ENCODE peak calls at places on chromosome 15, in six cellular contexts. K is left lung; R is uterus; E is colonic mucosa; X is Karpas-422; Z is effector memory CD4-positive, alpha-beta T cell. T is an unnamed sample.

GRCh38 chr15:82139823-82140268 is 94.0 kb upstream of the MEX3B start:
- DNase-seq in K (no peak), R (no peak), E (no peak), X (peak), Z (no peak), T (no peak)

GRCh38 chr15:66679043-66679656 is 22.9 kb upstream of the SMAD6 start:
- DNase-seq in K (no peak), R (no peak), E (no peak), X (no peak), Z (no peak), T (no peak)

GRCh38 chr15:70098461-70099166 is 897 bp upstream of the TLE3 start:
- DNase-seq in K (peak), R (peak), E (peak), X (peak), Z (no peak), T (no peak)

GRCh38 chr15:76968310-76968709 is 26.6 kb upstream of the PSTPIP1 start:
- DNase-seq in K (no peak), R (no peak), E (no peak), X (no peak), Z (no peak), T (no peak)

GRCh38 chr15:48811325-48811938 is 563 bp upstream of the CEP152 start:
- DNase-seq in K (no peak), R (no peak), E (peak), X (no peak), Z (no peak), T (no peak)

GRCh38 chr15:77028451-77029165 is 33.7 kb downstream of the PSTPIP1 start:
- DNase-seq in K (peak), R (peak), E (peak), X (no peak), Z (no peak), T (no peak)

GRCh38 chr15:69034352-69034751 is 19.9 kb downstream of the NOX5 start:
- DNase-seq in K (no peak), R (no peak), E (no peak), X (no peak), Z (no peak), T (no peak)

GRCh38 chr15:51160484-51160883 is 65.8 kb upstream of the TNFAIP8L3 start:
- DNase-seq in K (no peak), R (no peak), E (no peak), X (no peak), Z (no peak), T (peak)

GRCh38 chr15:40893019-40893723 is 1.1 kb upstream of the VPS18 start:
- DNase-seq in K (no peak), R (no peak), E (no peak), X (no peak), Z (no peak), T (no peak)

GRCh38 chr15:50907866-50908208 is 646 bp upstream of the AP4E1 start:
- DNase-seq in K (peak), R (peak), E (peak), X (peak), Z (peak), T (no peak)

GRCh38 chr15:91908401-91908800 is 54.9 kb downstream of the SLCO3A1 start:
- DNase-seq in K (no peak), R (no peak), E (no peak), X (no peak), Z (no peak), T (no peak)

GRCh38 chr15:41943543-41944312 is 28.6 kb downstream of the EHD4 start:
- DNase-seq in K (no peak), R (no peak), E (no peak), X (no peak), Z (no peak), T (no peak)

GRCh38 chr15:41945221-41945620 is 27.1 kb downstream of the EHD4 start:
- DNase-seq in K (no peak), R (no peak), E (no peak), X (no peak), Z (no peak), T (no peak)

GRCh38 chr15:41945701-41946100 is 26.7 kb downstream of the EHD4 start:
- DNase-seq in K (no peak), R (no peak), E (no peak), X (no peak), Z (no peak), T (no peak)

GRCh38 chr15:41942886-41943285 is 29.5 kb downstream of the EHD4 start:
- DNase-seq in K (no peak), R (no peak), E (no peak), X (no peak), Z (no peak), T (no peak)

GRCh38 chr15:41944313-41944940 is 27.9 kb downstream of the EHD4 start:
- DNase-seq in K (no peak), R (peak), E (no peak), X (no peak), Z (no peak), T (no peak)
- H3K4me3 ChIP-seq in K (no peak), R (no peak), E (no peak), X (no peak), Z (no peak), T (no peak)

DNA sequence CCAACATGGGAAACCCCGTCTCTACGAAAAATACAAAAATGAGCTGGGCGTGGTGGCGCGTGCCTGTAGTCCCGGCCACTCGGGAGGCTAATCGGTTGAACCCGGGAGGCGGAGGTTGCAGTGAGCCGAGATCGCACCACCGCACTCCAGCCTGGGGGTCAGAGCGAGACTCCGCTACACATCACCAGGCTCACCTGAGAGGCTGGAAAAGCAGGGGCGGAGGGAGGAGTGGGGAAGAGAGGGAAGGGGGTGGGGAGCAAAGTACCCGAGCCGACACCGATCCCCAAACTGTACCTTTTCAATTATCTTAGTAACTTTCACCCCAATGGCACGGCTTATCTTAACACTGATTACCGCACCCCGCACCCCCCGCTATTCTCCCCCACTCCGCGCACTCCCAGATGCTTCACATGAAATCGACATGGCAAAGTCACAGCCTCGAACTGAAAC is 46.4 kb upstream of the SYNM start:
- DNase-seq in K (no peak), R (peak), E (no peak), X (no peak), Z (no peak), T (peak)
- H3K4me3 ChIP-seq in K (no peak), R (peak), E (no peak), X (no peak), Z (no peak), T (peak)

GRCh38 chr15:80697316-80697715 is 2.2 kb downstream of the ABHD17C start:
- DNase-seq in K (no peak), R (no peak), E (peak), X (no peak), Z (no peak), T (no peak)
- H3K4me3 ChIP-seq in K (no peak), R (no peak), E (peak), X (no peak), Z (no peak), T (peak)

GRCh38 chr15:57305009-57305408 is 71.3 kb upstream of the CGNL1 start:
- DNase-seq in K (no peak), R (no peak), E (no peak), X (no peak), Z (no peak), T (no peak)

GRCh38 chr15:57306305-57306943 is 69.9 kb upstream of the CGNL1 start:
- DNase-seq in K (peak), R (peak), E (peak), X (peak), Z (peak), T (peak)

GRCh38 chr15:57310876-57311275 is 65.4 kb upstream of the CGNL1 start:
- DNase-seq in K (no peak), R (no peak), E (no peak), X (no peak), Z (no peak), T (no peak)

GRCh38 chr15:57307527-57308193 is 68.6 kb upstream of the CGNL1 start:
- DNase-seq in K (no peak), R (no peak), E (no peak), X (no peak), Z (no peak), T (no peak)

DNA sequence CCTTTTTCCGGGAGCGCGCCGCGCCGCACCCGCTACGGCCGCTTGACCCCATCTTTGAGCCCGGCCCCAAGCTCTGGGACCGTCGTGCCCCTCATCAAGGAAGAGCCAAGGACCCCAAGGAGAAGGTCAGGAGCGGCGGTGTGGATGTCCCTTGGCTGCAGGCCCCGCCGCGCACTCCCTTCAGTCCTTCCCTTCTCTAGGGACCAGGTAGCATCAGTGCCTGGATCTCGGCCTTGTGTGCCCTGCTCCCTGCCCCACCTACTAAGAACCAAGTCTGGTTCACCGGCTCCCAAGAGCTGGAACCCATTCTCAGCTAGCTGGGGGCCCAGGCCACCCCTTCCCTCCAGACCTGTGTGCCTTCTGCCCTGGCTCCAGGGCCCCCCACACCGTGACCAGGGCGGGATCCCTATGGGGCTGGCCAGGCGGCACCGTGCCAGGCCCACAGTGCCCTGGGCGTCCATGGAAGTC is 69.3 kb upstream of the CGNL1 start:
- DNase-seq in K (no peak), R (no peak), E (no peak), X (no peak), Z (no peak), T (no peak)
- H3K4me3 ChIP-seq in K (peak), R (peak), E (peak), X (peak), Z (peak), T (peak)

GRCh38 chr15:84988909-84989644 is 7.4 kb downstream of the PDE8A start:
- DNase-seq in K (no peak), R (no peak), E (no peak), X (no peak), Z (no peak), T (no peak)
- H3K4me3 ChIP-seq in K (no peak), R (no peak), E (no peak), X (no peak), Z (no peak), T (no peak)

GRCh38 chr15:72778796-72779195 is 4.8 kb downstream of the ADPGK start:
- DNase-seq in K (no peak), R (no peak), E (no peak), X (no peak), Z (no peak), T (no peak)
- H3K4me3 ChIP-seq in K (no peak), R (no peak), E (no peak), X (no peak), Z (no peak), T (no peak)

DNA sequence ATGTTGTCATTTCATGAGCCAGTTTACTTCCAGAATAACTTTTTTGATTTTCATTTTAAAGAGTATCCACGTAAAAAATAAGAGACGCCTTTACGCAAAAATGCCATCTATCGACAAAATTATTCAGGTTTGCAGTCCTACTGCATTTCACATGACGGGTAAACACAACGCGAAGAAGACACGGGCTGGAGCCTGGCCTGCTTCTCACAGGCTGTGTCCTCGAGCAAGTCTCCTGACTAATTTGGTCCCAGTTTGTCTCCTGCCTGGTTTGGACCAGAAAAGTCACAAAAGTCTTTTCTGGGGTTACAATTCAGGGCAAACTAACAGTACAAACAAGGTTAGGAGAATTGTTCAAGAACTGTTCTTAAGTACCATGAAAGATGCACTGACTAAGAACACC is 51.7 kb downstream of the CHSY1 start:
- DNase-seq in K (no peak), R (no peak), E (no peak), X (no peak), Z (no peak), T (no peak)
- H3K4me3 ChIP-seq in K (no peak), R (no peak), E (no peak), X (peak), Z (no peak), T (no peak)

GRCh38 chr15:60570936-60571530 is 92.1 kb upstream of the ICE2 start:
- DNase-seq in K (no peak), R (no peak), E (no peak), X (no peak), Z (no peak), T (no peak)

GRCh38 chr15:60569596-60569995 is 90.7 kb upstream of the ICE2 start:
- DNase-seq in K (no peak), R (no peak), E (no peak), X (no peak), Z (no peak), T (no peak)

GRCh38 chr15:60568883-60569495 is 90.0 kb upstream of the ICE2 start:
- DNase-seq in K (no peak), R (no peak), E (no peak), X (no peak), Z (no peak), T (no peak)

GRCh38 chr15:60565407-60565806 is 86.5 kb upstream of the ICE2 start:
- DNase-seq in K (no peak), R (no peak), E (no peak), X (no peak), Z (no peak), T (no peak)

GRCh38 chr15:60568301-60568742 is 89.4 kb upstream of the ICE2 start:
- DNase-seq in K (no peak), R (no peak), E (no peak), X (peak), Z (no peak), T (no peak)
- H3K4me3 ChIP-seq in K (no peak), R (no peak), E (no peak), X (peak), Z (no peak), T (no peak)

GRCh38 chr15:60399246-60399915 is 1.6 kb upstream of the ANXA2 start:
- DNase-seq in K (no peak), R (no peak), E (no peak), X (peak), Z (no peak), T (no peak)
- H3K4me3 ChIP-seq in K (no peak), R (no peak), E (no peak), X (no peak), Z (no peak), T (peak)